ENCODE peak calls at places on chromosome 21, in seven cellular contexts. L is Peyer's patch; U is PC-9; F is CD8-positive, alpha-beta T cell; P is stomach; D is esophagus squamous epithelium; Z is psoas muscle. C is an unnamed sample.

GRCh38 chr21:39188521-39189139 is 5.4 kb upstream of the PSMG1 start:
- DNase-seq in D (no peak), P (no peak), U (no peak), F (no peak), Z (no peak), L (no peak), C (no peak)

GRCh38 chr21:42309753-42310213 is 5.4 kb downstream of the TFF3 start:
- DNase-seq in D (no peak), L (peak; percentile 85), F (peak; percentile 80), P (peak; percentile 75), Z (peak; percentile 51), U (no peak), C (peak; percentile 75)

GRCh38 chr21:31128234-31128633 is 90.0 kb upstream of the KRTAP19-8 start:
- DNase-seq in U (no peak), F (no peak), D (no peak), Z (no peak), L (no peak), P (no peak), C (no peak)

GRCh38 chr21:33975548-33976081 is 60.0 kb upstream of the ATP5PO start:
- DNase-seq in U (peak; percentile 66), Z (no peak), L (peak; percentile 65), P (no peak), F (peak; percentile 70), D (no peak), C (no peak)

GRCh38 chr21:46622226-46622625 is 13.2 kb upstream of the PRMT2 start:
- DNase-seq in D (no peak), L (peak; percentile 57), P (no peak), U (no peak), Z (no peak), F (peak; percentile 75), C (no peak)

GRCh38 chr21:39664586-39664985 is 51.8 kb downstream of the B3GALT5 start:
- DNase-seq in U (no peak), P (no peak), F (no peak), L (no peak), Z (no peak), D (no peak), C (no peak)

GRCh38 chr21:31008355-31008754 is 29.9 kb downstream of the KRTAP19-8 start:
- DNase-seq in L (no peak), U (no peak), D (no peak), P (no peak), F (no peak), Z (no peak), C (no peak)

GRCh38 chr21:38989745-38990423 is 184.2 kb downstream of the ETS2 start:
- DNase-seq in Z (peak; percentile 33), P (peak; percentile 59), L (no peak), F (no peak), U (no peak), D (no peak), C (peak; percentile 85)

GRCh38 chr21:33395866-33396265 is 7.3 kb upstream of the IFNGR2 start:
- DNase-seq in Z (no peak), F (no peak), L (no peak), D (no peak), P (no peak), U (no peak), C (no peak)

GRCh38 chr21:37620401-37620800 is 253.8 kb downstream of the DYRK1A start:
- DNase-seq in U (no peak), L (no peak), Z (no peak), P (no peak), D (no peak), F (no peak), C (no peak)

GRCh38 chr21:33541105-33541711 is 709 bp downstream of the GART start:
- DNase-seq in D (no peak), P (no peak), U (no peak), Z (peak; percentile 13), F (no peak), L (peak; percentile 50), C (no peak)

GRCh38 chr21:41895643-41896493 is 16.7 kb upstream of the PRDM15 start:
- DNase-seq in F (peak; percentile 76), D (no peak), Z (no peak), L (peak; percentile 76), U (no peak), P (no peak), C (no peak)

GRCh38 chr21:40471103-40471502 is 375.9 kb downstream of the DSCAM start:
- DNase-seq in U (no peak), Z (no peak), L (no peak), P (no peak), D (no peak), F (no peak), C (no peak)

GRCh38 chr21:16159213-16159970 is 429.6 kb downstream of the USP25 start:
- DNase-seq in D (no peak), F (no peak), U (no peak), L (no peak), P (no peak), Z (no peak), C (no peak)

GRCh38 chr21:15730484-15731242 is 881 bp downstream of the USP25 start:
- DNase-seq in P (no peak), L (no peak), U (no peak), F (no peak), Z (no peak), D (no peak), C (no peak)

GRCh38 chr21:37348664-37349063 is 17.9 kb upstream of the DYRK1A start:
- DNase-seq in U (no peak), D (no peak), P (no peak), L (no peak), Z (no peak), F (no peak), C (no peak)

GRCh38 chr21:31343680-31344480 is at the start of gene TIAM1:
- DNase-seq in P (peak; percentile 43), L (peak; percentile 54), D (no peak), F (no peak), U (peak; percentile 82), Z (peak; percentile 58), C (no peak)

GRCh38 chr21:8993943-8994639 is 1527.3 kb upstream of the TPTE start:
- DNase-seq in D (no peak), L (no peak), U (peak; percentile 34), Z (no peak), F (no peak), P (no peak), C (no peak)

GRCh38 chr21:32276671-32277070 is 2.2 kb downstream of the MIS18A start:
- DNase-seq in L (no peak), P (no peak), D (no peak), U (no peak), F (no peak), Z (no peak), C (no peak)

DNA sequence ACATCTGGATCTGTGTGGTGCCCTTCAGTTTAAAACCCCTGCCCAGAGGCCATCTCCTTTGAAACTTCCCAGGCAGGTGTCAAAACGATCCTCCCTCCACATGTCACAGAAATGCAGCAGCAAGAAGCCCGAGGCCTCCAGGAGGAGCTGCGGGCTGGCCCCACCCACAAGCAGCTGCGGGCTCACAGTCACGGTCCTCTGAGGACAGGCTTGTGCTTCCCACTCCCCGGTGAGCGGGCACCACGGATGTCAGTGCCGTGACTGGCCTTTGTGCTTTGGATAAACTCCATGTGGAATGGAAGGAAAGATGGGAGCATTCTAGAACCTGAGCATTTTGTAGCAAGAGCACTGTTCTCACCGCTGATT is 65.8 kb downstream of the SIK1 start:
- DNase-seq in L (peak; percentile 69), P (no peak), F (no peak), Z (peak; percentile 61), U (no peak), D (no peak), C (no peak)
- H3K4me3 ChIP-seq in L (peak overlapping the region; percentile 24), P (no peak overlapping the region), F (no peak overlapping the region), Z (peak overlapping the region; percentile 57), U (no peak overlapping the region), D (peak overlapping the region; percentile 33), C (peak overlapping the region; percentile 11)

GRCh38 chr21:36210779-36211659 is 54.4 kb downstream of the DOP1B start:
- DNase-seq in F (no peak), Z (no peak), U (no peak), L (no peak), P (no peak), D (no peak), C (peak; percentile 51)
- H3K9me3 ChIP-seq in F (no peaks in the 10 kb centered on the region), Z (no peaks in the 10 kb centered on the region), U (no peaks in the 10 kb centered on the region), L (no peaks in the 10 kb centered on the region), P (no peaks in the 10 kb centered on the region), D (no peaks in the 10 kb centered on the region), C (no peaks in the 10 kb centered on the region)

DNA sequence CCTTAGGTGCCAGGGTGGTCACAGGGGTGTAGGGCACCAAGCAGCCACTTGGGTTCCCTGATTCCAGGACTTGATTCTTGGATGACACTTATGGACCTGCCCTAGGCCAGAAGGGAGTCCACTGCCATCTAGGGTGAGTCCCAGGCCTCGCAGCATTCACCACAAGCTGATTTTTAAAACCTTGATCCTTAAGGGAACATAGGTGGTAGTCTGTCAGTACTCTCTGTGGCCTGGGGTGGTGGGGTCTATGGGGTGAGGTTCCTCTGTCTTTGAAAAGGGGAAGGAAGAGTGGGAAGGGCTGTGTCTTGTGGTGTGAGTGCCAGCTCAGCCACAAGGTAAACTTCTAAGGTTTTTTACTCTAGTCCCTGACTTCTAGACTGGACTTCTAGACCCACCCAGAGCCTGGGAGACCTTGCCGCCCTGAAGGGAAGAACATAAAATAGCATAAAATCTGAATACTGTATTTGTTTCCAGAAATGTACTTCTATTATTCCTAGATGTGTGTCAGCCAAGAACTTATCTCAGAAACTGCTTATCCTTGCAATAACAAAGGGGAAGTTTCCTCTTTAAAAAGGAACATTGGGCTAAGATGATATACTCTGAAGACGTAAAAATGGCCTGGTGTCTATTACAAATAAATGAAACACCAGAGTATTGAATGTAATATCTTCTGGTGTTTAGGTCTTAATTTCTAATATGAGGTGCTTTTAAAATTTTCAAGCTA is 757.3 kb downstream of the LTN1 start:
- DNase-seq in U (no peak), Z (no peak), F (no peak), L (no peak), P (no peak), D (no peak), C (no peak)
- TF ChIP-seq CTCF in U (no peak), Z (no peak), F (no peak), L (no peak), P (no peak), D (peak; percentile 4), C (no peak)

GRCh38 chr21:28547795-28548194 is 444.9 kb downstream of the LTN1 start:
- DNase-seq in P (no peak), U (no peak), F (no peak), L (no peak), Z (peak; percentile 30), D (no peak), C (no peak)

GRCh38 chr21:28554660-28555475 is 437.8 kb downstream of the LTN1 start:
- DNase-seq in P (no peak), U (no peak), Z (no peak), D (no peak), L (no peak), F (no peak), C (no peak)

GRCh38 chr21:28548291-28548690 is 444.4 kb downstream of the LTN1 start:
- DNase-seq in Z (no peak), U (no peak), F (no peak), P (no peak), D (no peak), L (no peak), C (no peak)

DNA sequence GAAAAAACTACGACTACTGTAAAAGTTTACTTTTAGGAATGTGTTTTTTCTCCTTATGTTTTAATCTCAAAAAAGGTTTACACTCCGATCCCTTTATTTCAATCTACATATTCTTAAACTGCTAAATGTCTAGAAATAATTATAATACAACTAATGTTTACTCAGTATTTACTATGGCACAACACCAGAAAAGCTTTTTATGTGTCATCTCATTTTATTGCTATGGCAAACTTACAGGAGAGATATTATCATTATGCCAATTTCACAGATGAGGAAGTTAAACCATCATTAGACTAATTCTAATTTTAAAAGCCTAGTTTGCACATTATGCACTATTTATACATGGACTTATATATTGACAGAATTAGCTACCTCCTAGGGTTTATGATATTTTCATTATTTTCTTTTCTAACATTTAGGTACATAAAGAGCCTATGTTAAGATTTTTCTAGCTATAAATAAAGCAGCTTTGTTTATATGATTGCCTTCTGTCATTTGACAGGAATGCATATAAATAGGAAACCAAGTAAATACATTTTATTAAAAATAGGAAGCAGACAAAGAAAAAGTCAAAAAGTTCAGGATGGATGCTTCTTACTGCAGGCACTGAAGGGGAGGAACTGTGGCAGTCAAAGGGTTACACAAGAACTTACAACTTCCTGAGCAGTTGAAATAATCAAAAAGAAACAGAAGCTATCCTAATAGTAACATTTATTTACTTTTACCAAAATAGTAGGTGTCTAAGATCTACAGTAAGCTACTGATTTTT is 442.4 kb downstream of the LTN1 start:
- DNase-seq in D (no peak), U (no peak), L (no peak), Z (no peak), P (no peak), F (no peak), C (no peak)
- H3K4me3 ChIP-seq in D (no peak overlapping the region), U (no peak overlapping the region), L (no peak overlapping the region), Z (no peak overlapping the region), P (no peak overlapping the region), F (no peak overlapping the region), C (no peak overlapping the region)